ENCODE peak calls at places on chromosomes 2 and 18, in seven cellular contexts. L, Q, N, D, H, C and R are unnamed samples.

GRCh38 chr18:13260927-13261471 is 42.4 kb downstream of the LDLRAD4 start:
- DNase-seq in Q (no peak), L (no peak), H (no peak), C (peak), N (no peak), D (no peak), R (no peak)

GRCh38 chr18:31413137-31413536 is 34.4 kb upstream of the DSG3 start:
- DNase-seq in N (no peak), D (no peak), C (no peak), L (no peak), Q (no peak), H (no peak), R (no peak)

GRCh38 chr2:239814917-239815637 is 210.1 kb downstream of the NDUFA10 start:
- DNase-seq in D (no peak), Q (no peak), L (peak), H (no peak), C (no peak), N (no peak), R (no peak)

GRCh38 chr2:71336802-71337201 is 5.2 kb downstream of the ZNF638 start:
- DNase-seq in Q (no peak), L (peak), D (no peak), H (no peak), N (no peak), C (no peak), R (no peak)

GRCh38 chr18:75162978-75163377 is 46.0 kb downstream of the PTGR3 start:
- DNase-seq in L (no peak), C (no peak), N (no peak), D (no peak), Q (no peak), H (no peak), R (no peak)

GRCh38 chr2:179751184-179751809 is 110.1 kb downstream of the ZNF385B start:
- DNase-seq in C (no peak), N (no peak), Q (no peak), D (no peak), L (peak), H (no peak), R (no peak)

GRCh38 chr2:54763636-54764291 is 40.3 kb downstream of the EML6 start:
- DNase-seq in H (no peak), L (no peak), D (no peak), N (no peak), Q (no peak), C (no peak), R (no peak)

GRCh38 chr2:97724501-97724900 is 11.1 kb downstream of the ZAP70 start:
- DNase-seq in D (no peak), N (no peak), H (no peak), Q (no peak), C (no peak), L (no peak), R (no peak)

GRCh38 chr18:42157420-42157819 is 202.4 kb downstream of the PIK3C3 start:
- DNase-seq in C (no peak), N (no peak), L (no peak), H (no peak), Q (no peak), D (no peak), R (no peak)

GRCh38 chr18:12410121-12410520 is 2.4 kb downstream of the PRELID3A start:
- DNase-seq in L (no peak), D (no peak), Q (no peak), H (no peak), C (no peak), N (no peak), R (no peak)

GRCh38 chr18:60146220-60146960 is 226.2 kb downstream of the MC4R start:
- DNase-seq in L (peak), C (no peak), N (no peak), Q (no peak), D (no peak), H (no peak), R (no peak)

GRCh38 chr2:238130111-238130695 is 8.3 kb upstream of the KLHL30 start:
- DNase-seq in C (no peak), H (no peak), D (no peak), Q (no peak), L (no peak), N (no peak), R (no peak)

GRCh38 chr2:118339386-118339785 is 251.1 kb downstream of the INSIG2 start:
- DNase-seq in H (no peak), Q (no peak), L (no peak), C (no peak), D (no peak), N (no peak), R (no peak)

GRCh38 chr2:111701266-111701665 is 182.7 kb downstream of the ANAPC1 start:
- DNase-seq in Q (no peak), D (no peak), C (no peak), N (no peak), L (no peak), H (no peak), R (no peak)

GRCh38 chr18:51236225-51236624 is 38.7 kb upstream of the MEX3C start:
- DNase-seq in D (no peak), N (no peak), C (no peak), L (peak), H (no peak), Q (peak), R (no peak)

GRCh38 chr18:38811209-38811608 is 1245.6 kb upstream of the CELF4 start:
- DNase-seq in Q (no peak), L (no peak), H (no peak), C (no peak), D (no peak), N (no peak), R (no peak)

GRCh38 chr2:223176970-223177369 is 125.0 kb downstream of the KCNE4 start:
- DNase-seq in H (no peak), Q (no peak), N (no peak), D (no peak), L (no peak), C (no peak), R (no peak)

GRCh38 chr18:3666526-3667254 is 216.7 kb downstream of the TGIF1 start:
- DNase-seq in C (no peak), Q (no peak), H (no peak), N (no peak), D (no peak), L (no peak), R (no peak)

GRCh38 chr2:161415467-161416293 is 417 bp upstream of the TBR1 start:
- DNase-seq in L (no peak), C (peak), H (no peak), N (no peak), D (no peak), Q (peak), R (no peak)

GRCh38 chr18:76821875-76822509 is 365 bp upstream of the ZNF236 start:
- DNase-seq in D (peak), L (peak), H (no peak), Q (peak), C (peak), N (no peak), R (peak)

GRCh38 chr2:210459925-210460862 is 16.4 kb downstream of the LANCL1 start:
- DNase-seq in N (no peak), Q (no peak), D (no peak), L (no peak), C (no peak), H (no peak), R (no peak)

GRCh38 chr2:151277011-151277410 is 12.5 kb downstream of the NMI start:
- DNase-seq in L (peak), H (no peak), Q (no peak), C (no peak), N (no peak), D (no peak), R (no peak)